ENCODE peak calls at places on chromosomes 3 and 15, in six cellular contexts. T is left lobe of liver; I is naive thymus-derived CD4-positive, alpha-beta T cell; C is KBM-7; B is nucleus accumbens; M is GM06990. E is an unnamed sample.

GRCh38 chr3:181417748-181418147 is 294.0 kb upstream of the SOX2 start:
- DNase-seq in C (no peak), B (peak; percentile 65), M (no peak), T (no peak), I (no peak), E (peak; percentile 73)

GRCh38 chr3:146117406-146118285 is 43.3 kb downstream of the PLOD2 start:
- DNase-seq in C (no peak), B (no peak), T (no peak), I (no peak), M (no peak), E (no peak)

GRCh38 chr15:69784808-69785550 is 312.7 kb downstream of the TLE3 start:
- DNase-seq in I (no peak), M (no peak), T (no peak), B (no peak), C (no peak), E (no peak)

GRCh38 chr3:45066109-45066801 is 40.2 kb downstream of the CLEC3B start:
- DNase-seq in C (no peak), B (no peak), T (no peak), I (no peak), M (no peak), E (no peak)

GRCh38 chr3:116741462-116741861 is 31.9 kb downstream of the TUSC7 start:
- DNase-seq in T (no peak), M (no peak), I (no peak), B (peak; percentile 17), C (no peak), E (peak; percentile 46)

GRCh38 chr3:42702066-42702951 is at the start of gene HHATL:
- DNase-seq in B (peak; percentile 68), T (peak; percentile 43), M (no peak), I (no peak), C (no peak), E (peak; percentile 83)

GRCh38 chr3:152295344-152295743 is 26.6 kb downstream of the MBNL1 start:
- DNase-seq in M (no peak), C (no peak), B (no peak), I (no peak), T (no peak), E (no peak)

GRCh38 chr15:22927761-22928160 is 52.4 kb downstream of the CYFIP1 start:
- DNase-seq in M (no peak), I (no peak), T (no peak), C (no peak), B (no peak), E (no peak)

GRCh38 chr15:65067645-65068416 is at the start of gene RASL12:
- DNase-seq in I (no peak), M (no peak), T (no peak), C (no peak), B (no peak), E (no peak)

GRCh38 chr3:113773381-113773780 is 26.5 kb downstream of the ATP6V1A start:
- DNase-seq in T (no peak), M (no peak), I (no peak), B (no peak), C (no peak), E (no peak)

GRCh38 chr3:115380883-115381572 is 233.9 kb upstream of the ZBTB20 start:
- DNase-seq in B (no peak), C (no peak), M (no peak), I (no peak), T (no peak), E (no peak)

GRCh38 chr15:96171842-96172241 is 158.7 kb upstream of the NR2F2 start:
- DNase-seq in T (peak; percentile 74), I (no peak), B (no peak), C (no peak), M (no peak), E (no peak)

GRCh38 chr3:10553586-10554235 is 48.3 kb upstream of the ATP2B2 start:
- DNase-seq in T (peak; percentile 6), I (no peak), M (no peak), C (no peak), B (peak; percentile 30), E (peak; percentile 38)

GRCh38 chr15:36737430-36737891 is 158.0 kb downstream of the CDIN1 start:
- DNase-seq in M (no peak), I (no peak), T (no peak), C (no peak), B (no peak), E (no peak)

GRCh38 chr3:14646589-14647413 is 4.8 kb upstream of the CCDC174 start:
- DNase-seq in I (no peak), T (no peak), M (no peak), C (no peak), B (no peak), E (no peak)

GRCh38 chr3:99659032-99659431 is 20.6 kb downstream of the COL8A1 start:
- DNase-seq in I (no peak), C (no peak), B (no peak), T (no peak), M (no peak), E (no peak)

GRCh38 chr3:188042466-188042865 is 111.5 kb upstream of the LPP start:
- DNase-seq in I (no peak), B (no peak), M (no peak), C (no peak), T (no peak), E (no peak)

GRCh38 chr3:22373182-22373581 is 622.2 kb upstream of the ZNF385D start:
- DNase-seq in I (no peak), T (no peak), M (no peak), B (no peak), C (no peak), E (no peak)

GRCh38 chr3:112650472-112650871 is 9.5 kb upstream of the CCDC80 start:
- DNase-seq in B (no peak), M (no peak), C (no peak), T (no peak), I (no peak), E (no peak)

GRCh38 chr3:37779289-37780152 is 82.2 kb upstream of the CTDSPL start:
- DNase-seq in I (no peak), M (no peak), C (peak; percentile 73), T (no peak), B (peak; percentile 39), E (peak; percentile 68)

GRCh38 chr15:91852741-91853500 is 587 bp upstream of the SLCO3A1 start:
- DNase-seq in B (peak; percentile 82), C (peak; percentile 80), M (peak; percentile 65), T (peak; percentile 72), I (peak; percentile 83), E (peak; percentile 91)

E was measured in globus pallidus.